ENCODE peak calls at places on chromosomes 2 and 18, in seven cellular contexts. Z is mammary epithelial cell, R is right atrium auricular region, N is esophagus squamous epithelium, J is GM23248, V is breast epithelium, A is adrenal gland. S is an unnamed sample. For H3K4me1, the result is how much of the 10 kb centered on the place peaks cover.

GRCh38 chr2:67565761-67566160 is 168.6 kb downstream of the ETAA1 start:
- DNase-seq in R (no peak), A (no peak), Z (no peak), V (no peak), N (no peak), J (peak), S (no peak)

GRCh38 chr2:239574434-239575156 is 173.8 kb upstream of the HDAC4 start:
- DNase-seq in V (no peak), J (no peak), N (no peak), Z (no peak), R (no peak), A (no peak), S (no peak)

GRCh38 chr2:239165206-239165831 is 235.5 kb downstream of the HDAC4 start:
- DNase-seq in V (peak), A (no peak), Z (no peak), R (no peak), J (no peak), N (no peak), S (peak)

GRCh38 chr2:182033449-182033848 is 47.8 kb downstream of the PPP1R1C start:
- DNase-seq in A (no peak), V (no peak), Z (no peak), J (no peak), N (no peak), R (no peak), S (no peak)

GRCh38 chr18:2939317-2939716 is 73.6 kb downstream of the LPIN2 start:
- DNase-seq in A (no peak), N (no peak), R (no peak), J (no peak), V (no peak), Z (no peak), S (peak)

GRCh38 chr2:20108655-20109396 is 57.4 kb upstream of the LAPTM4A start:
- DNase-seq in A (no peak), V (no peak), N (no peak), R (no peak), J (peak), Z (peak), S (no peak)

GRCh38 chr2:218024336-218024735 is 21.5 kb upstream of the TNS1 start:
- DNase-seq in N (no peak), V (no peak), A (no peak), R (no peak), Z (no peak), J (no peak), S (peak)

GRCh38 chr2:185859506-185859905 is 120.9 kb downstream of the FSIP2 start:
- DNase-seq in J (no peak), N (no peak), A (no peak), V (no peak), Z (peak), R (no peak), S (no peak)

GRCh38 chr2:866887-867286 is 83.8 kb upstream of the SNTG2 start:
- DNase-seq in Z (no peak), A (no peak), J (no peak), V (no peak), R (no peak), N (no peak), S (no peak)

GRCh38 chr2:69629921-69630608 is 13.5 kb downstream of the AAK1 start:
- DNase-seq in N (no peak), V (no peak), A (no peak), R (no peak), J (no peak), Z (no peak), S (no peak)

GRCh38 chr2:75560022-75560767 is 544 bp downstream of the EVA1A start:
- DNase-seq in N (no peak), R (no peak), A (no peak), V (no peak), J (peak), Z (peak), S (no peak)

GRCh38 chr2:237588044-237588696 is 2.4 kb downstream of the RAB17 start:
- DNase-seq in Z (no peak), N (no peak), V (no peak), A (no peak), J (no peak), R (no peak), S (no peak)

GRCh38 chr2:108297436-108298141 is 8.9 kb downstream of the SULT1C2 start:
- DNase-seq in R (no peak), V (no peak), Z (peak), J (peak), N (no peak), A (no peak), S (no peak)

GRCh38 chr2:96361751-96362150 is 26.2 kb downstream of the NCAPH start:
- DNase-seq in N (no peak), R (no peak), J (no peak), V (no peak), Z (no peak), A (no peak), S (no peak)

GRCh38 chr2:44087714-44088092 is 81.0 kb upstream of the PPM1B start:
- DNase-seq in V (no peak), J (peak), A (no peak), R (no peak), Z (no peak), N (no peak), S (no peak)

GRCh38 chr18:48934708-48935432 is 15.9 kb downstream of the SMAD7 start:
- DNase-seq in Z (no peak), R (no peak), J (peak), A (peak), N (no peak), V (peak), S (no peak)

GRCh38 chr2:50318147-50318546 is 713.8 kb downstream of the NRXN1 start:
- DNase-seq in Z (no peak), R (no peak), V (no peak), N (no peak), J (no peak), A (no peak), S (no peak)

GRCh38 chr2:228444156-228444555 is 262.7 kb upstream of the SPHKAP start:
- DNase-seq in R (no peak), Z (no peak), A (no peak), V (no peak), N (no peak), J (no peak), S (no peak)

GRCh38 chr2:42369551-42370229 is 8.7 kb upstream of the COX7A2L start:
- DNase-seq in N (no peak), A (no peak), R (no peak), V (no peak), Z (no peak), J (no peak), S (no peak)

GRCh38 chr2:11746376-11746806 is at the start of gene LPIN1:
- DNase-seq in Z (peak), A (peak), N (peak), J (peak), V (peak), R (peak), S (peak)

GRCh38 chr2:210681481-210681880 is 125.1 kb downstream of the CPS1 start:
- DNase-seq in R (no peak), V (no peak), A (no peak), J (no peak), Z (no peak), N (no peak), S (no peak)

GRCh38 chr2:72950558-72951255 is 33.4 kb downstream of the EMX1 start:
- DNase-seq in V (no peak), J (peak), A (no peak), R (no peak), Z (no peak), N (no peak), S (no peak)

GRCh38 chr2:190984595-190984994 is 29.4 kb downstream of the STAT1 start:
- DNase-seq in R (no peak), A (no peak), Z (peak), V (no peak), N (no peak), J (peak), S (no peak)

GRCh38 chr2:133413863-133414262 is 154.4 kb downstream of the NCKAP5 start:
- DNase-seq in Z (no peak), R (no peak), N (no peak), A (no peak), J (no peak), V (no peak), S (no peak)

GRCh38 chr18:55136864-55137263 is 177.6 kb upstream of the CCDC68 start:
- DNase-seq in N (no peak), V (no peak), R (no peak), J (peak), Z (peak), A (no peak), S (no peak)

GRCh38 chr2:113965644-113966043 is 75.8 kb downstream of the ACTR3 start:
- DNase-seq in N (no peak), A (no peak), R (no peak), J (peak), V (no peak), Z (peak), S (no peak)

GRCh38 chr2:1727101-1727771 is 17.1 kb downstream of the PXDN start:
- DNase-seq in A (no peak), N (no peak), Z (no peak), R (peak), J (no peak), V (peak), S (no peak)

GRCh38 chr18:69616114-69616513 is 215.4 kb downstream of the DOK6 start:
- DNase-seq in A (no peak), Z (no peak), V (no peak), R (no peak), J (no peak), N (no peak), S (no peak)

GRCh38 chr2:216696751-216697560 is 1.6 kb upstream of the IGFBP5 start:
- DNase-seq in N (no peak), R (no peak), J (peak), V (no peak), Z (peak), A (no peak), S (no peak)

GRCh38 chr2:134718956-134719814 is at the start of gene TMEM163:
- DNase-seq in J (peak), V (no peak), Z (no peak), A (peak), R (no peak), N (no peak), S (peak)
- H3K4me3 ChIP-seq in J (no peak), V (peak), Z (peak), A (peak), R (peak), N (peak), S (peak)

GRCh38 chr18:9806905-9807304 is 78.9 kb upstream of the TXNDC2 start:
- DNase-seq in R (no peak), V (no peak), A (no peak), Z (no peak), N (no peak), J (no peak), S (no peak)
- H3K4me1 ChIP-seq in R (under half), V (under half), A (under half), Z (under half), N (half or more), J (under half), S (under half)

GRCh38 chr2:10079192-10079930 is 850 bp downstream of the CYS1 start:
- DNase-seq in J (peak), R (no peak), V (no peak), Z (peak), N (no peak), A (peak), S (no peak)

GRCh38 chr2:10079931-10080535 is at the start of gene CYS1:
- DNase-seq in J (peak), R (no peak), A (no peak), N (no peak), V (no peak), Z (no peak), S (peak)

GRCh38 chr2:10076988-10077527 is 3.2 kb downstream of the CYS1 start:
- DNase-seq in V (no peak), Z (no peak), R (no peak), A (no peak), J (no peak), N (no peak), S (no peak)

GRCh38 chr2:10078001-10078400 is 2.2 kb downstream of the CYS1 start:
- DNase-seq in Z (no peak), A (no peak), J (no peak), N (no peak), V (no peak), R (no peak), S (no peak)

GRCh38 chr2:10078704-10079191 is 1.5 kb downstream of the CYS1 start:
- DNase-seq in J (no peak), Z (no peak), R (no peak), N (no peak), A (no peak), V (no peak), S (no peak)
- H3K4me3 ChIP-seq in J (peak), Z (peak), R (peak), N (peak), A (peak), V (peak), S (no peak)

DNA sequence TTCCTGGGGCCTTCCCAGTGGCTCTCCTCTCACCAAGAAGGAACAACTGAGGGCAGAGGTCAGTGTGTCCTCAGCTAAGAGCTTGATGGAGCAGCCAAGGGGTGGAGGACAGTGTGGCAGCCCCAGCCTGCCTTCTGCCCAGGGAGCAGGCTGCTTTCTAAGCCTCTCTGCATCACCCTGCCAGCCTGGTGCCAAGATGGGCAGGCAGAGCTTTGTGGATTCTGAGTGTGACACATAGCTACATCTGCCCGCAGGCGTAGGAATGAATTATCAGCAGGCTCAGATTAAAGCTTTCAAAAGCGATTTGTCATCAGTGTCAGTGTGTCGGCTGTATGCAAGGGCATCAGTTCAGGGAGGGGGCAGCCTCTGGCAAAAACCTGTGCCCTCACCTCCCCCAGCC is 8.7 kb downstream of the MAL start:
- DNase-seq in N (no peak), A (no peak), V (no peak), R (no peak), Z (peak), J (peak), S (peak)
- H3K4me1 ChIP-seq in N (half or more), A (under half), V (under half), R (under half), Z (under half), J (under half), S (under half)

GRCh38 chr2:148927010-148927409 is 52.0 kb downstream of the KIF5C start:
- DNase-seq in V (no peak), J (no peak), N (peak), Z (no peak), R (no peak), A (no peak), S (peak)
- H3K4me3 ChIP-seq in V (peak), J (no peak), N (no peak), Z (no peak), R (peak), A (peak), S (peak)

S was measured in left lung.